ENCODE peak calls at places on chromosomes 5 and 9, in eight cellular contexts. O is psoas muscle, V is GM10248, C is cardiac fibroblast, S is A549, Q is endothelial cell, K is lung, I is cardiac muscle cell. U is an unnamed sample.
A peak's percentile ranks its signal among the peaks of the same experiment; 100 is the strongest.

GRCh38 chr5:143758750-143759149 is 53.2 kb upstream of the HMHB1 start:
- DNase-seq in C (peak; percentile 61), K (no peak), S (no peak), Q (no peak), V (peak; percentile 27), O (no peak), I (no peak), U (peak; percentile 84)

GRCh38 chr5:1385395-1386273 is 40.7 kb upstream of the CLPTM1L start:
- DNase-seq in O (peak; percentile 89), S (peak; percentile 84), Q (peak; percentile 55), C (peak; percentile 60), I (peak; percentile 78), V (peak; percentile 90), K (peak; percentile 93), U (peak; percentile 39)

GRCh38 chr9:134314039-134314949 is 12.0 kb upstream of the RXRA start:
- DNase-seq in O (peak; percentile 30), Q (no peak), S (no peak), K (no peak), C (no peak), I (no peak), V (no peak), U (no peak)

GRCh38 chr9:86921141-86921868 is 26.0 kb downstream of the GAS1 start:
- DNase-seq in Q (no peak), O (no peak), C (no peak), S (no peak), V (no peak), K (no peak), I (no peak), U (no peak)

GRCh38 chr5:4387295-4387694 is 752.8 kb upstream of the ADAMTS16 start:
- DNase-seq in I (no peak), C (peak; percentile 3), V (no peak), Q (no peak), S (no peak), K (no peak), O (no peak), U (no peak)

GRCh38 chr5:68500828-68501227 is 285.3 kb downstream of the PIK3R1 start:
- DNase-seq in C (no peak), S (no peak), Q (no peak), K (no peak), O (no peak), I (no peak), V (no peak), U (no peak)

GRCh38 chr5:141412853-141413539 is at the start of gene PCDHGA10:
- DNase-seq in V (peak; percentile 73), K (no peak), C (peak; percentile 81), I (peak; percentile 77), Q (peak; percentile 70), S (no peak), O (peak; percentile 69), U (peak; percentile 83)

GRCh38 chr5:80198399-80198798 is 57.4 kb downstream of the SERINC5 start:
- DNase-seq in Q (no peak), K (no peak), S (no peak), C (peak; percentile 47), V (no peak), O (no peak), I (no peak), U (no peak)

GRCh38 chr9:116287721-116288120 is 134.1 kb downstream of the PAPPA start:
- DNase-seq in O (no peak), K (no peak), C (peak; percentile 31), I (no peak), Q (no peak), S (no peak), V (no peak), U (no peak)

GRCh38 chr9:121984726-121985402 is 108.2 kb downstream of the TTLL11 start:
- DNase-seq in K (no peak), V (no peak), S (no peak), O (no peak), Q (no peak), I (no peak), C (peak; percentile 91), U (peak; percentile 67)

GRCh38 chr9:14616188-14616982 is 76.8 kb downstream of the ZDHHC21 start:
- DNase-seq in S (peak; percentile 6), Q (no peak), V (no peak), I (peak; percentile 76), O (no peak), K (no peak), C (peak; percentile 87), U (peak; percentile 75)

GRCh38 chr9:7284517-7284916 is 515.1 kb downstream of the DMAC1 start:
- DNase-seq in I (no peak), C (no peak), S (no peak), V (no peak), O (no peak), Q (no peak), K (no peak), U (no peak)

GRCh38 chr5:138391859-138392386 is 39.4 kb downstream of the KDM3B start:
- DNase-seq in V (no peak), K (no peak), S (no peak), O (peak; percentile 76), I (peak; percentile 83), Q (no peak), C (no peak), U (no peak)

GRCh38 chr9:20872340-20872977 is 159.0 kb downstream of the HACD4 start:
- DNase-seq in V (no peak), C (peak; percentile 72), O (no peak), S (no peak), I (peak; percentile 28), K (no peak), Q (no peak), U (peak; percentile 86)

GRCh38 chr9:115262477-115262876 is 144.5 kb upstream of the TNC start:
- DNase-seq in V (no peak), O (peak; percentile 49), K (peak; percentile 66), I (peak; percentile 48), C (peak; percentile 77), S (peak; percentile 68), Q (no peak), U (peak; percentile 90)

GRCh38 chr9:89536618-89537017 is 38.7 kb upstream of the SEMA4D start:
- DNase-seq in C (no peak), Q (no peak), O (no peak), V (peak; percentile 60), K (no peak), I (no peak), S (no peak), U (no peak)

GRCh38 chr5:60280943-60281342 is 387.4 kb upstream of the PDE4D start:
- DNase-seq in S (no peak), K (no peak), C (no peak), Q (no peak), V (no peak), I (no peak), O (no peak), U (no peak)

GRCh38 chr9:108654566-108654965 is 201.2 kb downstream of the ACTL7B start:
- DNase-seq in K (no peak), V (no peak), C (no peak), S (no peak), Q (no peak), I (no peak), O (no peak), U (peak; percentile 60)

GRCh38 chr5:175797521-175798038 is 73.8 kb upstream of the CPLX2 start:
- DNase-seq in S (no peak), Q (peak; percentile 39), V (no peak), K (no peak), C (no peak), I (peak; percentile 64), O (no peak), U (peak; percentile 4)

GRCh38 chr9:11973511-11973910 is 719.7 kb upstream of the TYRP1 start:
- DNase-seq in I (no peak), O (no peak), C (no peak), V (no peak), Q (no peak), K (no peak), S (no peak), U (no peak)

GRCh38 chr5:23352437-23352836 is 155.0 kb upstream of the PRDM9 start:
- DNase-seq in S (no peak), V (no peak), K (no peak), O (no peak), I (peak; percentile 19), Q (peak; percentile 17), C (peak; percentile 51), U (no peak)
- TF ChIP-seq CTCF in S (peak; percentile 29), V (no peak), K (no peak), O (peak; percentile 30), I (peak; percentile 29), Q (no peak), C (no peak), U (no peak)

GRCh38 chr5:16805478-16805877 is 130.6 kb downstream of the MYO10 start:
- DNase-seq in C (no peak), Q (no peak), O (no peak), I (no peak), K (no peak), V (no peak), S (no peak), U (peak; percentile 55)
- TF ChIP-seq CTCF in C (no peak), Q (no peak), O (no peak), I (no peak), K (no peak), V (no peak), S (no peak), U (peak; percentile 27)

GRCh38 chr5:172439785-172440480 is 14.4 kb downstream of the SH3PXD2B start:
- DNase-seq in C (no peak), S (no peak), I (no peak), O (peak; percentile 68), Q (no peak), K (peak; percentile 65), V (no peak), U (no peak)
- TF ChIP-seq CTCF in C (no peak), S (no peak), I (no peak), O (no peak), Q (no peak), K (no peak), V (no peak), U (no peak)

GRCh38 chr5:178589180-178590140 is 733 bp downstream of the COL23A1 start:
- DNase-seq in V (no peak), S (no peak), O (peak; percentile 68), Q (peak; percentile 68), C (peak; percentile 32), I (peak; percentile 84), K (no peak), U (peak; percentile 23)

GRCh38 chr5:178590141-178590923 is at the start of gene COL23A1:
- DNase-seq in C (peak; percentile 53), Q (peak; percentile 73), O (peak; percentile 81), S (no peak), V (peak; percentile 59), I (peak; percentile 90), K (peak; percentile 48), U (peak; percentile 50)

GRCh38 chr5:178587793-178588611 is 2.2 kb downstream of the COL23A1 start:
- DNase-seq in Q (no peak), O (no peak), I (peak; percentile 59), V (no peak), K (no peak), S (no peak), C (no peak), U (no peak)

GRCh38 chr5:178588769-178589168 is 1.4 kb downstream of the COL23A1 start:
- DNase-seq in O (no peak), C (no peak), Q (no peak), V (no peak), S (no peak), I (no peak), K (no peak), U (no peak)

DNA sequence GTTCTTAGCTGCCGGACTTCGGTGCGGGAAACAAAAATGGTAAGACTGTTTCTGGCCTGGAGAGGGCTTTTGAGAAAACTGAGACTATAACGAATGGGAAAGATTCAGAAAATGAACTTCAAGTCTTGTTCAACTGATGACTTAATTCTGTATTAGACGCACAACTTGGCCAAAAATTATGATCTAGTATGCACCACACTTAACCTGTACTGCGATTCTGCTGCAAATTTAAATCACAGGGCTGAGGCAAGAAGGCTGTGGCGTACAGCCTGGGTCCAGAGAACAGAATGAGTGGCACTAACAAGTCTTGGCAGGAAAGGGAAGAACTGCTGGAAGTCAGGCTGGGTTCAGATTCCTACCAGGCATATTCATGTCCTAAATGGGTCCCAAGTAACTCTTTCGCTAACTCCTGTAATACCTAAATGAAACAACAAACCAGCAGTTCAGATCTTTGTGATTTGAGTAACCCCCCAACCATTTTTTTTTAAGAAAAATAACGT is 781 bp upstream of the COL23A1 start:
- DNase-seq in C (peak; percentile 14), S (no peak), Q (no peak), O (peak; percentile 64), V (no peak), I (no peak), K (no peak), U (no peak)
- TF ChIP-seq CTCF in C (no peak), S (no peak), Q (no peak), O (no peak), V (no peak), I (peak; percentile 19), K (no peak), U (no peak)

U was measured in fibroblast of villous mesenchyme.